ENCODE peak calls at places on chromosomes 3 and 15, in ten cellular contexts. T is stimulated activated CD8-positive, alpha-beta memory T cell treated with anti-CD3 and anti-CD28 coated beads, Interleukin-15, amount 100 ng/mL, for 24 hours; J is left ventricle myocardium inferior; Q is osteocyte; W is GM03348; U is neural crest cell; H is transverse colon; I is Right ventricle myocardium superior; R is caudate nucleus; N is germinal center. F is an unnamed sample.

GRCh38 chr3:123093696-123094095 is 26.9 kb downstream of the PDIA5 start:
- DNase-seq in H (no peak), R (no peak), N (no peak), T (no peak), Q (no peak), I (no peak), W (no peak), J (no peak), U (no peak), F (no peak)

GRCh38 chr3:171748341-171748918 is 61.9 kb downstream of the PLD1 start:
- DNase-seq in W (peak; percentile 20), I (no peak), T (no peak), H (no peak), R (no peak), Q (no peak), U (no peak), J (no peak), N (no peak), F (no peak)

GRCh38 chr15:66430627-66431026 is 43.9 kb downstream of the MAP2K1 start:
- DNase-seq in J (no peak), U (no peak), H (no peak), T (no peak), R (no peak), N (no peak), W (no peak), Q (no peak), I (no peak), F (no peak)

GRCh38 chr15:34654625-34655024 is 71.2 kb upstream of the GOLGA8B start:
- DNase-seq in T (no peak), H (no peak), U (no peak), I (no peak), J (no peak), R (no peak), N (no peak), Q (no peak), W (no peak), F (no peak)

GRCh38 chr3:52204337-52205073 is 6.5 kb downstream of the ALAS1 start:
- DNase-seq in I (peak; percentile 7), W (no peak), R (no peak), U (no peak), T (no peak), J (no peak), Q (no peak), N (no peak), H (peak; percentile 37), F (no peak)

GRCh38 chr15:100737214-100737613 is 134.8 kb downstream of the ASB7 start:
- DNase-seq in U (no peak), Q (no peak), J (no peak), T (no peak), I (no peak), W (no peak), R (no peak), N (no peak), H (no peak), F (no peak)

GRCh38 chr3:180617049-180617448 is 15.1 kb downstream of the TTC14 start:
- DNase-seq in R (no peak), T (no peak), Q (no peak), N (no peak), W (no peak), U (no peak), I (no peak), J (no peak), H (no peak), F (no peak)

GRCh38 chr3:72133329-72134011 is 348.5 kb upstream of the PROK2 start:
- DNase-seq in I (no peak), T (no peak), U (no peak), R (no peak), H (no peak), N (no peak), J (no peak), Q (no peak), W (no peak), F (no peak)

GRCh38 chr3:133292251-133292650 is 107.6 kb upstream of the BFSP2 start:
- DNase-seq in I (no peak), R (no peak), U (no peak), Q (no peak), W (no peak), J (no peak), N (no peak), T (no peak), H (no peak), F (no peak)

GRCh38 chr3:81726735-81727134 is 34.7 kb downstream of the GBE1 start:
- DNase-seq in R (no peak), I (no peak), T (no peak), Q (no peak), U (no peak), J (no peak), W (peak; percentile 15), N (no peak), H (no peak), F (no peak)

GRCh38 chr3:52144796-52145735 is 9.2 kb downstream of the POC1A start:
- DNase-seq in Q (no peak), I (no peak), N (no peak), H (no peak), W (no peak), R (no peak), T (no peak), U (no peak), J (no peak), F (peak; percentile 23)

F was measured in osteoblast.